ENCODE peak calls at places on chromosomes 4 and X, in ten cellular contexts. One of them, this sample, is unnamed.
A peak's percentile ranks its signal among the peaks of the same experiment; 100 is the strongest.

GRCh38 chrX:100625985-100626491 is 10.6 kb downstream of the TSPAN6 start:
- DNase-seq in H7: no peak
- DNase-seq in NCI-H460: no peak
- DNase-seq in AG04450: no peak
- DNase-seq in activated T-cell treated with anti-CD3 and anti-CD28 coated beads, Interleukin-2, amount 50 U/mL, for 48 hours: no peak
- DNase-seq in Right ventricle myocardium superior: no peak
- DNase-seq in fibroblast of the aortic adventitia: no peak
- DNase-seq in stimulated activated CD8-positive, alpha-beta memory T cell treated with anti-CD3 and anti-CD28 coated beads, Interleukin-4, amount 100 ng/mL, for 24 hours: no peak
- DNase-seq in fibroblast of the conjunctiva: no peak
- DNase-seq in mesothelial cell of epicardium: no peak
- DNase-seq in this sample: no peak

GRCh38 chr4:111722321-111722720 is 422.9 kb upstream of the FAM241A start:
- DNase-seq in H7: no peak
- DNase-seq in mesothelial cell of epicardium: no peak
- DNase-seq in NCI-H460: no peak
- DNase-seq in AG04450: no peak
- DNase-seq in fibroblast of the aortic adventitia: no peak
- DNase-seq in Right ventricle myocardium superior: no peak
- DNase-seq in activated T-cell treated with anti-CD3 and anti-CD28 coated beads, Interleukin-2, amount 50 U/mL, for 48 hours: no peak
- DNase-seq in fibroblast of the conjunctiva: no peak
- DNase-seq in stimulated activated CD8-positive, alpha-beta memory T cell treated with anti-CD3 and anti-CD28 coated beads, Interleukin-4, amount 100 ng/mL, for 24 hours: no peak
- DNase-seq in this sample: no peak

GRCh38 chrX:137051978-137052640 is 18.3 kb upstream of the GPR101 start:
- DNase-seq in AG04450: no peak
- DNase-seq in fibroblast of the aortic adventitia: peak; percentile 37
- DNase-seq in NCI-H460: peak; percentile 30
- DNase-seq in mesothelial cell of epicardium: peak; percentile 33
- DNase-seq in fibroblast of the conjunctiva: peak; percentile 13
- DNase-seq in H7: peak; percentile 93
- DNase-seq in activated T-cell treated with anti-CD3 and anti-CD28 coated beads, Interleukin-2, amount 50 U/mL, for 48 hours: peak; percentile 90
- DNase-seq in Right ventricle myocardium superior: peak; percentile 71
- DNase-seq in stimulated activated CD8-positive, alpha-beta memory T cell treated with anti-CD3 and anti-CD28 coated beads, Interleukin-4, amount 100 ng/mL, for 24 hours: peak; percentile 72
- DNase-seq in this sample: peak; percentile 84

GRCh38 chr4:35689866-35690265 is 554.4 kb downstream of the ARAP2 start:
- DNase-seq in Right ventricle myocardium superior: no peak
- DNase-seq in stimulated activated CD8-positive, alpha-beta memory T cell treated with anti-CD3 and anti-CD28 coated beads, Interleukin-4, amount 100 ng/mL, for 24 hours: no peak
- DNase-seq in activated T-cell treated with anti-CD3 and anti-CD28 coated beads, Interleukin-2, amount 50 U/mL, for 48 hours: no peak
- DNase-seq in fibroblast of the conjunctiva: no peak
- DNase-seq in fibroblast of the aortic adventitia: no peak
- DNase-seq in AG04450: no peak
- DNase-seq in NCI-H460: no peak
- DNase-seq in H7: no peak
- DNase-seq in mesothelial cell of epicardium: no peak
- DNase-seq in this sample: no peak

GRCh38 chr4:116733368-116733767 is 352.0 kb downstream of the TRAM1L1 start:
- DNase-seq in fibroblast of the conjunctiva: no peak
- DNase-seq in mesothelial cell of epicardium: no peak
- DNase-seq in Right ventricle myocardium superior: no peak
- DNase-seq in fibroblast of the aortic adventitia: no peak
- DNase-seq in H7: no peak
- DNase-seq in AG04450: no peak
- DNase-seq in stimulated activated CD8-positive, alpha-beta memory T cell treated with anti-CD3 and anti-CD28 coated beads, Interleukin-4, amount 100 ng/mL, for 24 hours: no peak
- DNase-seq in activated T-cell treated with anti-CD3 and anti-CD28 coated beads, Interleukin-2, amount 50 U/mL, for 48 hours: no peak
- DNase-seq in NCI-H460: no peak
- DNase-seq in this sample: no peak

GRCh38 chr4:153131478-153132069 is 72.7 kb upstream of the TRIM2 start:
- DNase-seq in mesothelial cell of epicardium: no peak
- DNase-seq in H7: no peak
- DNase-seq in fibroblast of the conjunctiva: no peak
- DNase-seq in activated T-cell treated with anti-CD3 and anti-CD28 coated beads, Interleukin-2, amount 50 U/mL, for 48 hours: no peak
- DNase-seq in stimulated activated CD8-positive, alpha-beta memory T cell treated with anti-CD3 and anti-CD28 coated beads, Interleukin-4, amount 100 ng/mL, for 24 hours: no peak
- DNase-seq in fibroblast of the aortic adventitia: no peak
- DNase-seq in AG04450: no peak
- DNase-seq in Right ventricle myocardium superior: no peak
- DNase-seq in NCI-H460: no peak
- DNase-seq in this sample: no peak

GRCh38 chr4:168848112-168848511 is 161.9 kb downstream of the CBR4 start:
- DNase-seq in activated T-cell treated with anti-CD3 and anti-CD28 coated beads, Interleukin-2, amount 50 U/mL, for 48 hours: no peak
- DNase-seq in Right ventricle myocardium superior: no peak
- DNase-seq in stimulated activated CD8-positive, alpha-beta memory T cell treated with anti-CD3 and anti-CD28 coated beads, Interleukin-4, amount 100 ng/mL, for 24 hours: no peak
- DNase-seq in H7: no peak
- DNase-seq in fibroblast of the aortic adventitia: peak; percentile 50
- DNase-seq in AG04450: no peak
- DNase-seq in mesothelial cell of epicardium: no peak
- DNase-seq in fibroblast of the conjunctiva: no peak
- DNase-seq in NCI-H460: no peak
- DNase-seq in this sample: no peak

GRCh38 chr4:153507679-153508073 is 41.5 kb downstream of the TMEM131L start:
- DNase-seq in stimulated activated CD8-positive, alpha-beta memory T cell treated with anti-CD3 and anti-CD28 coated beads, Interleukin-4, amount 100 ng/mL, for 24 hours: no peak
- DNase-seq in mesothelial cell of epicardium: no peak
- DNase-seq in H7: no peak
- DNase-seq in activated T-cell treated with anti-CD3 and anti-CD28 coated beads, Interleukin-2, amount 50 U/mL, for 48 hours: no peak
- DNase-seq in AG04450: no peak
- DNase-seq in Right ventricle myocardium superior: no peak
- DNase-seq in NCI-H460: no peak
- DNase-seq in fibroblast of the aortic adventitia: no peak
- DNase-seq in fibroblast of the conjunctiva: no peak
- DNase-seq in this sample: no peak

GRCh38 chr4:337932-338758 is 531 bp downstream of the ZNF141 start:
- DNase-seq in stimulated activated CD8-positive, alpha-beta memory T cell treated with anti-CD3 and anti-CD28 coated beads, Interleukin-4, amount 100 ng/mL, for 24 hours: peak; percentile 53
- DNase-seq in NCI-H460: no peak
- DNase-seq in AG04450: no peak
- DNase-seq in activated T-cell treated with anti-CD3 and anti-CD28 coated beads, Interleukin-2, amount 50 U/mL, for 48 hours: peak; percentile 77
- DNase-seq in fibroblast of the aortic adventitia: peak; percentile 45
- DNase-seq in Right ventricle myocardium superior: peak; percentile 66
- DNase-seq in fibroblast of the conjunctiva: no peak
- DNase-seq in mesothelial cell of epicardium: peak; percentile 38
- DNase-seq in H7: peak; percentile 65
- DNase-seq in this sample: peak; percentile 82

GRCh38 chrX:96979766-96980165 is 96.1 kb downstream of the RPA4 start:
- DNase-seq in AG04450: no peak
- DNase-seq in activated T-cell treated with anti-CD3 and anti-CD28 coated beads, Interleukin-2, amount 50 U/mL, for 48 hours: no peak
- DNase-seq in H7: no peak
- DNase-seq in stimulated activated CD8-positive, alpha-beta memory T cell treated with anti-CD3 and anti-CD28 coated beads, Interleukin-4, amount 100 ng/mL, for 24 hours: no peak
- DNase-seq in Right ventricle myocardium superior: no peak
- DNase-seq in fibroblast of the aortic adventitia: no peak
- DNase-seq in NCI-H460: no peak
- DNase-seq in fibroblast of the conjunctiva: no peak
- DNase-seq in mesothelial cell of epicardium: no peak
- DNase-seq in this sample: no peak

GRCh38 chrX:149962859-149963757 is 24.8 kb upstream of the EOLA2 start:
- DNase-seq in H7: peak; percentile 44
- DNase-seq in fibroblast of the conjunctiva: peak; percentile 53
- DNase-seq in activated T-cell treated with anti-CD3 and anti-CD28 coated beads, Interleukin-2, amount 50 U/mL, for 48 hours: peak; percentile 42
- DNase-seq in NCI-H460: peak; percentile 72
- DNase-seq in Right ventricle myocardium superior: no peak
- DNase-seq in mesothelial cell of epicardium: no peak
- DNase-seq in fibroblast of the aortic adventitia: peak; percentile 67
- DNase-seq in stimulated activated CD8-positive, alpha-beta memory T cell treated with anti-CD3 and anti-CD28 coated beads, Interleukin-4, amount 100 ng/mL, for 24 hours: no peak
- DNase-seq in AG04450: peak; percentile 33
- DNase-seq in this sample: peak; percentile 32

GRCh38 chr4:44446801-44447562 is 1.6 kb downstream of the KCTD8 start:
- DNase-seq in activated T-cell treated with anti-CD3 and anti-CD28 coated beads, Interleukin-2, amount 50 U/mL, for 48 hours: no peak
- DNase-seq in fibroblast of the aortic adventitia: no peak
- DNase-seq in stimulated activated CD8-positive, alpha-beta memory T cell treated with anti-CD3 and anti-CD28 coated beads, Interleukin-4, amount 100 ng/mL, for 24 hours: no peak
- DNase-seq in AG04450: no peak
- DNase-seq in fibroblast of the conjunctiva: no peak
- DNase-seq in H7: peak; percentile 46
- DNase-seq in mesothelial cell of epicardium: peak; percentile 16
- DNase-seq in NCI-H460: no peak
- DNase-seq in Right ventricle myocardium superior: peak; percentile 20
- DNase-seq in this sample: no peak

GRCh38 chr4:177225605-177226004 is 84.1 kb upstream of the NEIL3 start:
- DNase-seq in activated T-cell treated with anti-CD3 and anti-CD28 coated beads, Interleukin-2, amount 50 U/mL, for 48 hours: no peak
- DNase-seq in NCI-H460: no peak
- DNase-seq in H7: no peak
- DNase-seq in stimulated activated CD8-positive, alpha-beta memory T cell treated with anti-CD3 and anti-CD28 coated beads, Interleukin-4, amount 100 ng/mL, for 24 hours: no peak
- DNase-seq in fibroblast of the aortic adventitia: no peak
- DNase-seq in Right ventricle myocardium superior: no peak
- DNase-seq in mesothelial cell of epicardium: no peak
- DNase-seq in fibroblast of the conjunctiva: no peak
- DNase-seq in AG04450: no peak
- DNase-seq in this sample: no peak

GRCh38 chr4:113810906-113811305 is 49.4 kb upstream of the CAMK2D start:
- DNase-seq in stimulated activated CD8-positive, alpha-beta memory T cell treated with anti-CD3 and anti-CD28 coated beads, Interleukin-4, amount 100 ng/mL, for 24 hours: no peak
- DNase-seq in fibroblast of the conjunctiva: peak; percentile 18
- DNase-seq in AG04450: no peak
- DNase-seq in mesothelial cell of epicardium: no peak
- DNase-seq in fibroblast of the aortic adventitia: peak; percentile 80
- DNase-seq in H7: no peak
- DNase-seq in NCI-H460: no peak
- DNase-seq in Right ventricle myocardium superior: no peak
- DNase-seq in activated T-cell treated with anti-CD3 and anti-CD28 coated beads, Interleukin-2, amount 50 U/mL, for 48 hours: no peak
- DNase-seq in this sample: no peak

GRCh38 chr4:105106416-105106815 is 40.3 kb upstream of the TET2 start:
- DNase-seq in fibroblast of the conjunctiva: no peak
- DNase-seq in activated T-cell treated with anti-CD3 and anti-CD28 coated beads, Interleukin-2, amount 50 U/mL, for 48 hours: no peak
- DNase-seq in Right ventricle myocardium superior: no peak
- DNase-seq in H7: no peak
- DNase-seq in fibroblast of the aortic adventitia: peak; percentile 53
- DNase-seq in AG04450: no peak
- DNase-seq in stimulated activated CD8-positive, alpha-beta memory T cell treated with anti-CD3 and anti-CD28 coated beads, Interleukin-4, amount 100 ng/mL, for 24 hours: no peak
- DNase-seq in mesothelial cell of epicardium: no peak
- DNase-seq in NCI-H460: no peak
- DNase-seq in this sample: no peak

GRCh38 chrX:129771266-129771995 is 8.3 kb upstream of the SASH3 start:
- DNase-seq in stimulated activated CD8-positive, alpha-beta memory T cell treated with anti-CD3 and anti-CD28 coated beads, Interleukin-4, amount 100 ng/mL, for 24 hours: no peak
- DNase-seq in activated T-cell treated with anti-CD3 and anti-CD28 coated beads, Interleukin-2, amount 50 U/mL, for 48 hours: peak; percentile 54
- DNase-seq in fibroblast of the conjunctiva: no peak
- DNase-seq in Right ventricle myocardium superior: no peak
- DNase-seq in H7: no peak
- DNase-seq in NCI-H460: no peak
- DNase-seq in fibroblast of the aortic adventitia: no peak
- DNase-seq in mesothelial cell of epicardium: no peak
- DNase-seq in AG04450: no peak
- DNase-seq in this sample: no peak

GRCh38 chr4:152166567-152166966 is 369.3 kb downstream of the FBXW7 start:
- DNase-seq in fibroblast of the aortic adventitia: peak; percentile 22
- DNase-seq in stimulated activated CD8-positive, alpha-beta memory T cell treated with anti-CD3 and anti-CD28 coated beads, Interleukin-4, amount 100 ng/mL, for 24 hours: no peak
- DNase-seq in fibroblast of the conjunctiva: no peak
- DNase-seq in AG04450: no peak
- DNase-seq in activated T-cell treated with anti-CD3 and anti-CD28 coated beads, Interleukin-2, amount 50 U/mL, for 48 hours: no peak
- DNase-seq in H7: peak; percentile 48
- DNase-seq in mesothelial cell of epicardium: no peak
- DNase-seq in Right ventricle myocardium superior: no peak
- DNase-seq in NCI-H460: peak; percentile 7
- DNase-seq in this sample: no peak

GRCh38 chr4:26404597-26405323 is 83.9 kb downstream of the RBPJ start:
- DNase-seq in Right ventricle myocardium superior: no peak
- DNase-seq in AG04450: no peak
- DNase-seq in stimulated activated CD8-positive, alpha-beta memory T cell treated with anti-CD3 and anti-CD28 coated beads, Interleukin-4, amount 100 ng/mL, for 24 hours: no peak
- DNase-seq in activated T-cell treated with anti-CD3 and anti-CD28 coated beads, Interleukin-2, amount 50 U/mL, for 48 hours: no peak
- DNase-seq in fibroblast of the conjunctiva: no peak
- DNase-seq in fibroblast of the aortic adventitia: no peak
- DNase-seq in mesothelial cell of epicardium: no peak
- DNase-seq in NCI-H460: no peak
- DNase-seq in H7: no peak
- DNase-seq in this sample: no peak

GRCh38 chrX:114582698-114583395 is 1.0 kb upstream of the HTR2C start:
- DNase-seq in fibroblast of the aortic adventitia: no peak
- DNase-seq in mesothelial cell of epicardium: no peak
- DNase-seq in Right ventricle myocardium superior: no peak
- DNase-seq in activated T-cell treated with anti-CD3 and anti-CD28 coated beads, Interleukin-2, amount 50 U/mL, for 48 hours: no peak
- DNase-seq in stimulated activated CD8-positive, alpha-beta memory T cell treated with anti-CD3 and anti-CD28 coated beads, Interleukin-4, amount 100 ng/mL, for 24 hours: no peak
- DNase-seq in H7: peak; percentile 73
- DNase-seq in fibroblast of the conjunctiva: no peak
- DNase-seq in AG04450: no peak
- DNase-seq in NCI-H460: no peak
- DNase-seq in this sample: no peak

GRCh38 chr4:140837742-140838141 is 81.6 kb upstream of the TBC1D9 start:
- DNase-seq in fibroblast of the conjunctiva: no peak
- DNase-seq in Right ventricle myocardium superior: no peak
- DNase-seq in stimulated activated CD8-positive, alpha-beta memory T cell treated with anti-CD3 and anti-CD28 coated beads, Interleukin-4, amount 100 ng/mL, for 24 hours: no peak
- DNase-seq in activated T-cell treated with anti-CD3 and anti-CD28 coated beads, Interleukin-2, amount 50 U/mL, for 48 hours: no peak
- DNase-seq in H7: no peak
- DNase-seq in AG04450: no peak
- DNase-seq in NCI-H460: no peak
- DNase-seq in fibroblast of the aortic adventitia: no peak
- DNase-seq in mesothelial cell of epicardium: no peak
- DNase-seq in this sample: no peak

GRCh38 chr4:144740316-144740715 is 94.4 kb downstream of the HHIP start:
- DNase-seq in mesothelial cell of epicardium: no peak
- DNase-seq in NCI-H460: no peak
- DNase-seq in H7: no peak
- DNase-seq in AG04450: no peak
- DNase-seq in activated T-cell treated with anti-CD3 and anti-CD28 coated beads, Interleukin-2, amount 50 U/mL, for 48 hours: no peak
- DNase-seq in stimulated activated CD8-positive, alpha-beta memory T cell treated with anti-CD3 and anti-CD28 coated beads, Interleukin-4, amount 100 ng/mL, for 24 hours: no peak
- DNase-seq in Right ventricle myocardium superior: no peak
- DNase-seq in fibroblast of the aortic adventitia: peak; percentile 23
- DNase-seq in fibroblast of the conjunctiva: no peak
- DNase-seq in this sample: no peak

GRCh38 chr4:15982833-15983528 is 20.0 kb upstream of the FGFBP2 start:
- DNase-seq in NCI-H460: no peak
- DNase-seq in mesothelial cell of epicardium: no peak
- DNase-seq in Right ventricle myocardium superior: no peak
- DNase-seq in fibroblast of the aortic adventitia: no peak
- DNase-seq in AG04450: no peak
- DNase-seq in stimulated activated CD8-positive, alpha-beta memory T cell treated with anti-CD3 and anti-CD28 coated beads, Interleukin-4, amount 100 ng/mL, for 24 hours: no peak
- DNase-seq in fibroblast of the conjunctiva: no peak
- DNase-seq in H7: no peak
- DNase-seq in activated T-cell treated with anti-CD3 and anti-CD28 coated beads, Interleukin-2, amount 50 U/mL, for 48 hours: no peak
- DNase-seq in this sample: no peak

GRCh38 chrX:52082578-52082977 is 13.6 kb upstream of the MAGED4B start:
- DNase-seq in fibroblast of the aortic adventitia: peak; percentile 2
- DNase-seq in NCI-H460: no peak
- DNase-seq in mesothelial cell of epicardium: no peak
- DNase-seq in AG04450: no peak
- DNase-seq in H7: no peak
- DNase-seq in stimulated activated CD8-positive, alpha-beta memory T cell treated with anti-CD3 and anti-CD28 coated beads, Interleukin-4, amount 100 ng/mL, for 24 hours: no peak
- DNase-seq in fibroblast of the conjunctiva: no peak
- DNase-seq in Right ventricle myocardium superior: no peak
- DNase-seq in activated T-cell treated with anti-CD3 and anti-CD28 coated beads, Interleukin-2, amount 50 U/mL, for 48 hours: no peak
- DNase-seq in this sample: no peak

GRCh38 chr4:13837228-13837627 is 209.7 kb upstream of the BOD1L1 start:
- DNase-seq in fibroblast of the conjunctiva: no peak
- DNase-seq in fibroblast of the aortic adventitia: no peak
- DNase-seq in AG04450: no peak
- DNase-seq in Right ventricle myocardium superior: no peak
- DNase-seq in activated T-cell treated with anti-CD3 and anti-CD28 coated beads, Interleukin-2, amount 50 U/mL, for 48 hours: no peak
- DNase-seq in NCI-H460: no peak
- DNase-seq in H7: no peak
- DNase-seq in mesothelial cell of epicardium: no peak
- DNase-seq in stimulated activated CD8-positive, alpha-beta memory T cell treated with anti-CD3 and anti-CD28 coated beads, Interleukin-4, amount 100 ng/mL, for 24 hours: no peak
- DNase-seq in this sample: no peak